ENCODE peak calls at places on chromosomes 12 and 14, in six cellular contexts. V is Right ventricle myocardium superior, L is NCI-H510A, Y is RPMI7951, A is neural crest cell, M is NCI-H460. K is an unnamed sample.

GRCh38 chr12:125110641-125111360 is 45.6 kb downstream of the AACS start:
- DNase-seq in V (no peak), L (no peak), Y (no peak), A (no peak), M (peak; percentile 15), K (no peak)

GRCh38 chr12:60070541-60070940 is 474.7 kb downstream of the SLC16A7 start:
- DNase-seq in V (no peak), L (no peak), Y (no peak), A (no peak), M (no peak), K (no peak)

GRCh38 chr14:36747411-36748184 is 85.9 kb downstream of the PAX9 start:
- DNase-seq in V (no peak), L (no peak), Y (no peak), A (no peak), M (peak; percentile 89), K (no peak)

GRCh38 chr12:5452569-5452968 is 20.7 kb downstream of the NTF3 start:
- DNase-seq in V (no peak), L (no peak), Y (no peak), A (no peak), M (no peak), K (no peak)

GRCh38 chr14:23646648-23647549 is 10.7 kb downstream of the DHRS2 start:
- DNase-seq in V (no peak), L (no peak), Y (peak; percentile 49), A (no peak), M (peak; percentile 29), K (no peak)

GRCh38 chr12:19411234-19412221 is 27.8 kb upstream of the AEBP2 start:
- DNase-seq in V (no peak), L (no peak), Y (no peak), A (no peak), M (no peak), K (no peak)

GRCh38 chr12:96810057-96810456 is 97.0 kb upstream of the NEDD1 start:
- DNase-seq in V (no peak), L (peak; percentile 8), Y (no peak), A (no peak), M (no peak), K (no peak)

GRCh38 chr14:22065372-22065771 is 391.8 kb upstream of the OR4E1 start:
- DNase-seq in V (no peak), L (no peak), Y (no peak), A (no peak), M (no peak), K (no peak)

GRCh38 chr12:48183091-48183875 is at the start of gene CCDC184:
- DNase-seq in V (peak; percentile 81), L (peak; percentile 60), Y (peak; percentile 71), A (peak; percentile 70), M (peak; percentile 73), K (peak; percentile 83)

GRCh38 chr12:124993568-124994434 is at the start of gene BRI3BP:
- DNase-seq in V (peak; percentile 88), L (peak; percentile 86), Y (peak; percentile 59), A (peak; percentile 48), M (peak; percentile 40), K (no peak)

GRCh38 chr12:48795550-48796455 is 6.9 kb upstream of the ADCY6 start:
- DNase-seq in V (peak; percentile 62), L (peak; percentile 43), Y (peak; percentile 69), A (peak; percentile 75), M (peak; percentile 84), K (no peak)

GRCh38 chr12:43973993-43974392 is 138.1 kb downstream of the TMEM117 start:
- DNase-seq in V (no peak), L (no peak), Y (no peak), A (no peak), M (no peak), K (no peak)